ENCODE peak calls at places on chromosomes 11 and 22, in five cellular contexts. B, H, J, R and S are unnamed samples.

GRCh38 chr11:27514558-27514957 is 8.0 kb upstream of the LIN7C start:
- DNase-seq in R (no peak), H (no peak), B (no peak), J (no peak), S (no peak)

GRCh38 chr22:19988965-19989724 is 27.5 kb downstream of the ARVCF start:
- DNase-seq in B (no peak), J (no peak), H (no peak), R (no peak), S (no peak)

GRCh38 chr11:132719684-132720083 is 812.6 kb downstream of the OPCML start:
- DNase-seq in R (no peak), H (no peak), J (no peak), B (no peak), S (no peak)

GRCh38 chr22:34403667-34404066 is 483.4 kb upstream of the LARGE1 start:
- DNase-seq in J (no peak), R (no peak), H (no peak), B (no peak), S (no peak)

GRCh38 chr11:121112498-121113455 is 11.7 kb downstream of the TECTA start:
- DNase-seq in R (peak; percentile 85), B (peak; percentile 1), J (peak; percentile 91), H (peak; percentile 24), S (peak; percentile 65)

GRCh38 chr22:49334976-49335375 is 492.7 kb downstream of the BRD1 start:
- DNase-seq in R (no peak), B (no peak), J (no peak), H (no peak), S (no peak)

GRCh38 chr11:71062199-71062598 is 190.2 kb downstream of the SHANK2 start:
- DNase-seq in R (no peak), B (no peak), J (no peak), H (no peak), S (no peak)

GRCh38 chr11:121741954-121742361 is 289.2 kb upstream of the SORL1-AS1 start:
- DNase-seq in B (no peak), J (peak; percentile 72), R (peak; percentile 3), H (no peak), S (no peak)

GRCh38 chr11:82763167-82763566 is 29.5 kb upstream of the FAM181B start:
- DNase-seq in B (no peak), H (no peak), R (no peak), J (no peak), S (no peak)

GRCh38 chr11:126354631-126355323 is 709 bp upstream of the ST3GAL4 start:
- DNase-seq in R (no peak), B (peak; percentile 29), J (no peak), H (peak; percentile 40), S (no peak)

GRCh38 chr11:16126361-16126760 is 230.0 kb downstream of the SOX6 start:
- DNase-seq in R (peak; percentile 6), H (no peak), J (no peak), B (no peak), S (no peak)